ENCODE peak calls at places on chromosomes 7 and 10, in ten cellular contexts. G is activated gamma-delta T cell treated with Interleukin-2 at 50 U/mL for 16 hours; Z is activated CD4-positive, alpha-beta T cell treated with anti-CD3 and anti-CD28 coated beads, Interleukin-2, amount 50 U/mL, for 1 hour; W is C1 segment of cervical spinal cord; N is posterior cingulate gyrus; F is stimulated activated CD4-positive, alpha-beta T cell treated with anti-CD3 and anti-CD28 coated beads, TNF-alpha, amount 100 ng/mL, for 1 hour; M is tibial artery; X is COLO829; V is erythroblast; H is thoracic aorta. L is an unnamed sample.

GRCh38 chr10:42969147-42969546 is 107.7 kb upstream of the RET start:
- DNase-seq in G (no peak), Z (no peak), W (no peak), N (no peak), F (no peak), M (peak; percentile 29), X (no peak), V (no peak), H (no peak), L (no peak)

GRCh38 chr10:53537508-53537907 is 764.9 kb upstream of the MBL2 start:
- DNase-seq in G (no peak), Z (no peak), W (no peak), N (no peak), F (no peak), M (no peak), X (no peak), V (no peak), H (no peak), L (no peak)

GRCh38 chr10:125063256-125063945 is 97.0 kb downstream of the CTBP2 start:
- DNase-seq in G (no peak), Z (no peak), W (no peak), N (peak; percentile 33), F (no peak), M (no peak), X (no peak), V (no peak), H (no peak), L (no peak)

GRCh38 chr10:5355762-5356478 is 8.8 kb upstream of the UCN3 start:
- DNase-seq in G (no peak), Z (no peak), W (no peak), N (no peak), F (no peak), M (no peak), X (no peak), V (no peak), H (no peak), L (no peak)

GRCh38 chr7:26880852-26881251 is 16.5 kb upstream of the SKAP2 start:
- DNase-seq in G (no peak), Z (no peak), W (no peak), N (no peak), F (no peak), M (no peak), X (no peak), V (no peak), H (no peak), L (no peak)

GRCh38 chr10:95789928-95790327 is 34.0 kb downstream of the ENTPD1 start:
- DNase-seq in G (no peak), Z (no peak), W (no peak), N (no peak), F (no peak), M (no peak), X (no peak), V (no peak), H (no peak), L (no peak)

GRCh38 chr10:33015798-33016547 is 57.9 kb upstream of the ITGB1 start:
- DNase-seq in G (no peak), Z (no peak), W (no peak), N (no peak), F (no peak), M (no peak), X (peak; percentile 48), V (no peak), H (no peak), L (peak; percentile 97)

GRCh38 chr7:127396184-127396583 is 3.7 kb upstream of the ZNF800 start:
- DNase-seq in G (no peak), Z (no peak), W (no peak), N (no peak), F (no peak), M (no peak), X (no peak), V (peak; percentile 70), H (no peak), L (no peak)

GRCh38 chr7:87083865-87084519 is 24.5 kb upstream of the ELAPOR2 start:
- DNase-seq in G (no peak), Z (no peak), W (no peak), N (no peak), F (no peak), M (no peak), X (no peak), V (no peak), H (no peak), L (peak; percentile 15)

GRCh38 chr7:110156511-110156910 is 934.4 kb upstream of the LRRN3 start:
- DNase-seq in G (no peak), Z (no peak), W (no peak), N (no peak), F (no peak), M (no peak), X (no peak), V (no peak), H (no peak), L (no peak)

GRCh38 chr10:43237631-43238446 is 29.0 kb downstream of the RASGEF1A start:
- DNase-seq in G (peak; percentile 2), Z (no peak), W (no peak), N (peak; percentile 74), F (no peak), M (peak; percentile 51), X (no peak), V (no peak), H (no peak), L (no peak)

GRCh38 chr7:129950191-129950940 is 2.4 kb downstream of the UBE2H start:
- DNase-seq in G (no peak), Z (no peak), W (peak; percentile 6), N (no peak), F (no peak), M (no peak), X (peak; percentile 34), V (no peak), H (no peak), L (peak; percentile 25)

GRCh38 chr10:130661419-130661818 is 525.2 kb downstream of the GLRX3 start:
- DNase-seq in G (no peak), Z (no peak), W (no peak), N (no peak), F (no peak), M (no peak), X (no peak), V (no peak), H (no peak), L (no peak)

GRCh38 chr10:101028446-101029244 is 2.3 kb downstream of the PDZD7 start:
- DNase-seq in G (no peak), Z (no peak), W (no peak), N (peak; percentile 23), F (no peak), M (no peak), X (no peak), V (no peak), H (no peak), L (no peak)

GRCh38 chr10:31393844-31394243 is 74.8 kb downstream of the ZEB1 start:
- DNase-seq in G (no peak), Z (no peak), W (no peak), N (no peak), F (no peak), M (no peak), X (no peak), V (no peak), H (no peak), L (no peak)

GRCh38 chr7:1150400-1151002 is 9.5 kb downstream of the ZFAND2A start:
- DNase-seq in G (no peak), Z (no peak), W (no peak), N (no peak), F (no peak), M (no peak), X (no peak), V (no peak), H (no peak), L (no peak)

GRCh38 chr10:15804109-15804508 is 56.2 kb downstream of the MINDY3 start:
- DNase-seq in G (no peak), Z (no peak), W (no peak), N (no peak), F (no peak), M (no peak), X (no peak), V (no peak), H (no peak), L (no peak)

GRCh38 chr10:11882646-11883375 is 59.7 kb downstream of the PROSER2 start:
- DNase-seq in G (no peak), Z (no peak), W (no peak), N (peak; percentile 29), F (no peak), M (no peak), X (no peak), V (no peak), H (no peak), L (no peak)

GRCh38 chr7:155850001-155850436 is 37.8 kb upstream of the SHH start:
- DNase-seq in G (no peak), Z (no peak), W (no peak), N (no peak), F (no peak), M (no peak), X (no peak), V (no peak), H (no peak), L (no peak)

GRCh38 chr10:117004627-117005453 is at the start of gene SHTN1:
- DNase-seq in G (no peak), Z (peak; percentile 7), W (peak; percentile 86), N (peak; percentile 93), F (no peak), M (peak; percentile 81), X (no peak), V (peak; percentile 44), H (peak; percentile 7), L (peak; percentile 30)

L was measured in foreskin melanocyte.